ENCODE peak calls at places on chromosome 12, in six cellular contexts. R is tibial artery, U is pancreas, T is GM23338, Q is psoas muscle, N is brain microvascular endothelial cell. E is an unnamed sample.

GRCh38 chr12:132764231-132764630 is 2.6 kb upstream of the ANKLE2 start:
- DNase-seq in R (no peak), N (no peak), T (no peak), U (no peak), Q (no peak), E (no peak)

GRCh38 chr12:92676710-92677109 is 26.1 kb upstream of the PLEKHG7 start:
- DNase-seq in Q (no peak), R (no peak), T (no peak), N (no peak), U (no peak), E (no peak)

GRCh38 chr12:78697817-78698415 is 166.7 kb upstream of the SYT1 start:
- DNase-seq in U (no peak), R (no peak), Q (no peak), N (peak; percentile 32), T (no peak), E (peak; percentile 28)

GRCh38 chr12:114901316-114901715 is 217.3 kb upstream of the TBX3 start:
- DNase-seq in U (no peak), T (no peak), Q (no peak), N (no peak), R (no peak), E (no peak)

GRCh38 chr12:120324841-120325417 is 2.6 kb downstream of the PLA2G1B start:
- DNase-seq in U (peak; percentile 87), N (no peak), T (no peak), R (no peak), Q (no peak), E (no peak)

GRCh38 chr12:50082644-50083043 is 2.5 kb upstream of the SMARCD1 start:
- DNase-seq in U (no peak), Q (no peak), R (no peak), N (no peak), T (no peak), E (no peak)

GRCh38 chr12:114817491-114818440 is 133.8 kb upstream of the TBX3 start:
- DNase-seq in Q (peak; percentile 22), U (no peak), R (peak; percentile 27), N (no peak), T (no peak), E (no peak)

GRCh38 chr12:74999474-74999873 is 210.2 kb downstream of the KCNC2 start:
- DNase-seq in T (no peak), Q (no peak), U (no peak), R (no peak), N (no peak), E (no peak)

GRCh38 chr12:131831635-131832041 is 3.4 kb downstream of the MMP17 start:
- DNase-seq in T (no peak), N (no peak), R (peak; percentile 63), U (no peak), Q (peak; percentile 58), E (peak; percentile 55)

GRCh38 chr12:110906088-110906487 is 14.3 kb downstream of the MYL2 start:
- DNase-seq in R (no peak), U (no peak), T (no peak), Q (no peak), N (no peak), E (no peak)

GRCh38 chr12:123757555-123757954 is 4.5 kb upstream of the DNAH10 start:
- DNase-seq in T (no peak), Q (peak; percentile 24), R (peak; percentile 95), N (peak; percentile 66), U (no peak), E (no peak)

GRCh38 chr12:90622431-90622830 is 332.5 kb downstream of the CCER1 start:
- DNase-seq in T (no peak), Q (no peak), N (peak; percentile 9), R (no peak), U (no peak), E (peak; percentile 31)

GRCh38 chr12:34389378-34390170 is 367.3 kb downstream of the ALG10 start:
- DNase-seq in R (peak; percentile 48), T (no peak), N (no peak), Q (no peak), U (no peak), E (no peak)

GRCh38 chr12:92356405-92356804 is 210.8 kb upstream of the BTG1 start:
- DNase-seq in R (no peak), N (no peak), Q (no peak), U (no peak), T (no peak), E (peak; percentile 33)

GRCh38 chr12:88153959-88154358 is 11.9 kb downstream of the TMTC3 start:
- DNase-seq in N (peak; percentile 27), R (no peak), U (no peak), Q (no peak), T (no peak), E (peak; percentile 19)

GRCh38 chr12:2306012-2306411 is 253.2 kb downstream of the CACNA1C start:
- DNase-seq in N (peak; percentile 23), T (peak; percentile 44), U (no peak), R (no peak), Q (no peak), E (peak; percentile 49)

GRCh38 chr12:24381790-24382189 is 432.3 kb upstream of the SOX5 start:
- DNase-seq in R (no peak), Q (no peak), T (no peak), U (no peak), N (no peak), E (no peak)

GRCh38 chr12:62848418-62848817 is 86.5 kb downstream of the PPM1H start:
- DNase-seq in Q (no peak), T (no peak), N (peak; percentile 92), R (no peak), U (no peak), E (peak; percentile 67)

GRCh38 chr12:118164798-118165486 is 29.0 kb downstream of the PEBP1 start:
- DNase-seq in N (peak; percentile 38), Q (no peak), U (no peak), R (no peak), T (peak; percentile 83), E (no peak)

GRCh38 chr12:113897406-113897805 is 68.7 kb downstream of the RBM19 start:
- DNase-seq in T (no peak), N (no peak), Q (no peak), R (no peak), U (no peak), E (no peak)

GRCh38 chr12:15830538-15830937 is 41.4 kb upstream of the EPS8 start:
- DNase-seq in T (no peak), N (peak; percentile 85), U (no peak), R (no peak), Q (no peak), E (peak; percentile 79)

DNA sequence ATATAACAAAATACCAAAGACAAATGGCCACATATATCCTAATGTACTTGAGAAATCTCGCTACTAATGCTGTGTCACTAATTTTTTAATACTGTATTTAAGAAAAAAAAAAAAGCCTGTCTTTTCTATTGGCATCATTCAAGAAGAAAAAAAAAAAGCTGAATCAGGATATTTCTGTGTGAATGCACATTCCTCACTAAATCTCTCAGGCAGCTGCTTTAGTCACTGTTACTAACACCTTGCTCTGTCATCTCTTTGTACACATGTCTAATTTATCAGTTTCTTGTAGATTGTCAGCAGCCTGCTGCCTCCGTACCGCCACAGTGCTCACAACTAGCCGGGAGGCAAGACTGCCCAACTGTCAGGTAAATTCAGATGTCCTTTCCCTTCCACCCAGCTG is 32.0 kb upstream of the FGD4 start:
- DNase-seq in R (no peak), T (no peak), Q (no peak), N (no peak), U (no peak), E (no peak)
- H3K27ac ChIP-seq in R (no peak overlapping the region), T (no peak overlapping the region), Q (no peak overlapping the region), N (no peak overlapping the region), U (no peak overlapping the region), E (no peak overlapping the region)

GRCh38 chr12:13835657-13836056 is 145.7 kb downstream of the GRIN2B start:
- DNase-seq in N (no peak), T (no peak), U (no peak), R (no peak), Q (no peak), E (no peak)
- H3K27ac ChIP-seq in N (no peak overlapping the region), T (no peak overlapping the region), U (no peak overlapping the region), R (no peak overlapping the region), Q (no peak overlapping the region), E (no peak overlapping the region)

GRCh38 chr12:121634836-121635235 is 8.5 kb downstream of the ORAI1 start:
- DNase-seq in R (no peak), N (no peak), Q (no peak), U (no peak), T (no peak), E (no peak)

GRCh38 chr12:121628536-121628935 is 2.2 kb downstream of the ORAI1 start:
- DNase-seq in R (no peak), U (no peak), Q (no peak), N (no peak), T (no peak), E (no peak)

GRCh38 chr12:121628037-121628436 is 1.7 kb downstream of the ORAI1 start:
- DNase-seq in N (no peak), Q (no peak), U (peak; percentile 43), R (no peak), T (no peak), E (no peak)

GRCh38 chr12:121630791-121631190 is 4.5 kb downstream of the ORAI1 start:
- DNase-seq in N (no peak), Q (no peak), T (no peak), U (no peak), R (no peak), E (no peak)

GRCh38 chr12:121632069-121632970 is 6.0 kb downstream of the ORAI1 start:
- DNase-seq in R (no peak), N (no peak), T (no peak), U (no peak), Q (no peak), E (no peak)
- H3K27ac ChIP-seq in R (no peak overlapping the region), N (no peak overlapping the region), T (peak overlapping the region; percentile 68), U (peak overlapping the region; percentile 69), Q (peak overlapping the region; percentile 96), E (no peak overlapping the region)

GRCh38 chr12:6822461-6823135 is 977 bp downstream of the GPR162 start:
- DNase-seq in Q (no peak), R (no peak), U (no peak), N (no peak), T (no peak), E (no peak)

GRCh38 chr12:6820171-6820570 is 1.4 kb upstream of the GPR162 start:
- DNase-seq in N (no peak), U (no peak), R (no peak), Q (no peak), T (no peak), E (no peak)

GRCh38 chr12:6821271-6821673 is 349 bp upstream of the GPR162 start:
- DNase-seq in R (no peak), N (peak; percentile 56), T (peak; percentile 89), U (peak; percentile 55), Q (peak; percentile 72), E (peak; percentile 70)

GRCh38 chr12:6823161-6824084 is 1.8 kb downstream of the GPR162 start:
- DNase-seq in U (no peak), R (no peak), Q (no peak), N (no peak), T (no peak), E (no peak)

DNA sequence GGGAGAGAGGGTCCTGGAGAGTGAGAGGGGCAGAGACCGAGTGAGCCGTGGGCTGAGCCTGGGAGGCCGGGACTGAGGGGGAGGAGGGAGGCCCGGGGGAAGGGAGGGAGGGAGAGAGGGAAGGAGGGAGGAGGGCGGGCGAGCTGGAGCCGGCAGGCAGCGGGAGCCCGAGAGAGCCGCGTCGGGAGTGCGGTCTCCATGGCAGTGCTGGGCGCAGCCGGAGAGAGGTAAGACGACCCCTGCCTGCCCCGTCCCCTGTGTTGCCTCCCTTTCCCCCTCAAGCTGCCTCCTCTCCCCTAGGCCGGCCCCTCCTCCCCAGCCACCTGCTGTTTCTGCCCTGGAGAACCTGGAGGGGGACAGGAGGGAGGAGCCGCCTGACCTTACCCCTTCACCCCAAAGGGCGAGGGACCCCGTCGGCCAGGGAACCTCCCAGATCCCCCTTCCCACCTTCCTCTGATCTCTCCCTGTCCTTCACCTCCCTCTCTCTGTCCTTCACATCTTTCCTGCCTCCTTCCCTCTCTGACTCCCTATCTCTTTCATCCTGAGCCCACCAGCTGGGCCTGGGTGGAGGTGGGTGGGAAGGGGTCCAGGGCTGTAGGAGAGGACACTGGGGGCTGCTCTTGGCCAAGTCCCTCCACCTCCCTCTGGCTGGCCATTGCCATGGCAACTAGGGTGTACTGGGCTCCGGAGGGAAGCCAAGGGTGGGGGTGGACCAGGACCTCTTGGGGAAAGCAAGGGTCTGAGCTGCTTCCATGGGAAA is at the start of gene GPR162:
- DNase-seq in U (no peak), Q (peak; percentile 55), R (no peak), N (peak; percentile 12), T (peak; percentile 93), E (peak; percentile 37)
- H3K27ac ChIP-seq in U (no peak within 1 kb of the TSS), Q (no peak within 1 kb of the TSS), R (no peak within 1 kb of the TSS), N (no peak within 1 kb of the TSS), T (no peak within 1 kb of the TSS), E (no peak within 1 kb of the TSS)